ENCODE peak calls at places on chromosome 9, in seven cellular contexts. One of them, this sample, is unnamed.

GRCh38 chr9:123863164-123863855 is 66.6 kb downstream of the DENND1A start:
- DNase-seq in heart left ventricle: no peak
- DNase-seq in fibroblast of the aortic adventitia: peak
- DNase-seq in brain microvascular endothelial cell: no peak
- DNase-seq in tibial artery: no peak
- DNase-seq in CD8-positive, alpha-beta T cell: no peak
- DNase-seq in fibroblast of mammary gland: peak
- DNase-seq in this sample: no peak

GRCh38 chr9:25542319-25542718 is 135.9 kb downstream of the TUSC1 start:
- DNase-seq in brain microvascular endothelial cell: no peak
- DNase-seq in fibroblast of mammary gland: no peak
- DNase-seq in CD8-positive, alpha-beta T cell: no peak
- DNase-seq in tibial artery: no peak
- DNase-seq in fibroblast of the aortic adventitia: no peak
- DNase-seq in heart left ventricle: no peak
- DNase-seq in this sample: no peak

GRCh38 chr9:385818-386398 is 171.2 kb downstream of the DOCK8 start:
- DNase-seq in CD8-positive, alpha-beta T cell: no peak
- DNase-seq in brain microvascular endothelial cell: peak
- DNase-seq in fibroblast of the aortic adventitia: peak
- DNase-seq in heart left ventricle: no peak
- DNase-seq in tibial artery: peak
- DNase-seq in fibroblast of mammary gland: peak
- DNase-seq in this sample: peak

GRCh38 chr9:133477992-133478850 is 678 bp downstream of the SLC2A6 start:
- DNase-seq in brain microvascular endothelial cell: peak
- DNase-seq in heart left ventricle: peak
- DNase-seq in fibroblast of mammary gland: peak
- DNase-seq in tibial artery: no peak
- DNase-seq in fibroblast of the aortic adventitia: peak
- DNase-seq in CD8-positive, alpha-beta T cell: no peak
- DNase-seq in this sample: no peak

GRCh38 chr9:14554866-14555265 is 138.4 kb downstream of the ZDHHC21 start:
- DNase-seq in fibroblast of mammary gland: peak
- DNase-seq in fibroblast of the aortic adventitia: peak
- DNase-seq in tibial artery: no peak
- DNase-seq in CD8-positive, alpha-beta T cell: no peak
- DNase-seq in heart left ventricle: no peak
- DNase-seq in brain microvascular endothelial cell: peak
- DNase-seq in this sample: no peak

GRCh38 chr9:115730845-115731244 is 422.7 kb upstream of the PAPPA start:
- DNase-seq in CD8-positive, alpha-beta T cell: no peak
- DNase-seq in heart left ventricle: no peak
- DNase-seq in brain microvascular endothelial cell: no peak
- DNase-seq in tibial artery: no peak
- DNase-seq in fibroblast of the aortic adventitia: peak
- DNase-seq in fibroblast of mammary gland: peak
- DNase-seq in this sample: peak

GRCh38 chr9:693460-694390 is 147.8 kb upstream of the DMRT1 start:
- DNase-seq in heart left ventricle: peak
- DNase-seq in tibial artery: peak
- DNase-seq in brain microvascular endothelial cell: peak
- DNase-seq in fibroblast of the aortic adventitia: peak
- DNase-seq in CD8-positive, alpha-beta T cell: no peak
- DNase-seq in fibroblast of mammary gland: peak
- DNase-seq in this sample: no peak

GRCh38 chr9:38214441-38214840 is 145.4 kb upstream of the SHB start:
- DNase-seq in CD8-positive, alpha-beta T cell: no peak
- DNase-seq in heart left ventricle: no peak
- DNase-seq in tibial artery: no peak
- DNase-seq in brain microvascular endothelial cell: no peak
- DNase-seq in fibroblast of the aortic adventitia: no peak
- DNase-seq in fibroblast of mammary gland: no peak
- DNase-seq in this sample: no peak

GRCh38 chr9:96031366-96031824 is 155.9 kb downstream of the ERCC6L2 start:
- DNase-seq in fibroblast of the aortic adventitia: peak
- DNase-seq in tibial artery: peak
- DNase-seq in fibroblast of mammary gland: no peak
- DNase-seq in heart left ventricle: peak
- DNase-seq in CD8-positive, alpha-beta T cell: no peak
- DNase-seq in brain microvascular endothelial cell: no peak
- DNase-seq in this sample: peak

GRCh38 chr9:125763373-125763772 is 16.2 kb downstream of the PBX3 start:
- DNase-seq in heart left ventricle: no peak
- DNase-seq in CD8-positive, alpha-beta T cell: no peak
- DNase-seq in brain microvascular endothelial cell: no peak
- DNase-seq in fibroblast of the aortic adventitia: peak
- DNase-seq in tibial artery: no peak
- DNase-seq in fibroblast of mammary gland: no peak
- DNase-seq in this sample: no peak

GRCh38 chr9:101097210-101097609 is 68.7 kb downstream of the PLPPR1 start:
- DNase-seq in tibial artery: no peak
- DNase-seq in fibroblast of the aortic adventitia: no peak
- DNase-seq in CD8-positive, alpha-beta T cell: no peak
- DNase-seq in fibroblast of mammary gland: no peak
- DNase-seq in brain microvascular endothelial cell: no peak
- DNase-seq in heart left ventricle: no peak
- DNase-seq in this sample: no peak

GRCh38 chr9:101093620-101094019 is 65.1 kb downstream of the PLPPR1 start:
- DNase-seq in brain microvascular endothelial cell: no peak
- DNase-seq in CD8-positive, alpha-beta T cell: no peak
- DNase-seq in heart left ventricle: no peak
- DNase-seq in fibroblast of mammary gland: peak
- DNase-seq in tibial artery: no peak
- DNase-seq in fibroblast of the aortic adventitia: peak
- DNase-seq in this sample: no peak

GRCh38 chr9:101092922-101093321 is 64.4 kb downstream of the PLPPR1 start:
- DNase-seq in heart left ventricle: no peak
- DNase-seq in CD8-positive, alpha-beta T cell: no peak
- DNase-seq in brain microvascular endothelial cell: no peak
- DNase-seq in tibial artery: no peak
- DNase-seq in fibroblast of the aortic adventitia: no peak
- DNase-seq in fibroblast of mammary gland: no peak
- DNase-seq in this sample: no peak

GRCh38 chr9:101098392-101098791 is 69.9 kb downstream of the PLPPR1 start:
- DNase-seq in fibroblast of mammary gland: no peak
- DNase-seq in heart left ventricle: no peak
- DNase-seq in tibial artery: no peak
- DNase-seq in CD8-positive, alpha-beta T cell: no peak
- DNase-seq in fibroblast of the aortic adventitia: no peak
- DNase-seq in brain microvascular endothelial cell: no peak
- DNase-seq in this sample: no peak

DNA sequence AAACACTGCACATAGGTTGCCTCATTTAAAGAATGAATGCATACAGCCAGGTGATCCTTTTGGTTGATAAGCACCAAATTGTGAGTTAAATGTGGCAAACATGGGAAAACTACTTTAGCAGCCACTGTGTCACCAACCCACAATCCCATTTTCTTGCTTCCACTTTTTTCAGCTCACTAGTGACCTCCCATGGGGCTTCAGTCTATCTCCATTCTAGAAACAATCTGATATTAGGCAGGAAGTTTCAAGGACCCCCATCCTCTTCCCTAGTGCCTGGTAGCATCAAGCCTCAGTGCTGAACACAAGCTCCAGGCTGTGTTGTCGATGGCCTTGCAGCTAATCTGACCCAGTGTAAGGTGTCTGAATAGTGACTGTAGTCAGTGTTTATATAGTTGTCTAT is 66.2 kb downstream of the PLPPR1 start:
- DNase-seq in brain microvascular endothelial cell: no peak
- DNase-seq in CD8-positive, alpha-beta T cell: no peak
- DNase-seq in fibroblast of the aortic adventitia: no peak
- DNase-seq in heart left ventricle: no peak
- DNase-seq in tibial artery: no peak
- DNase-seq in fibroblast of mammary gland: no peak
- DNase-seq in this sample: no peak
- TF ChIP-seq CTCF in brain microvascular endothelial cell: no peak
- TF ChIP-seq CTCF in CD8-positive, alpha-beta T cell: no peak
- TF ChIP-seq CTCF in fibroblast of the aortic adventitia: no peak
- TF ChIP-seq CTCF in heart left ventricle: no peak
- TF ChIP-seq CTCF in tibial artery: no peak
- TF ChIP-seq CTCF in fibroblast of mammary gland: no peak
- TF ChIP-seq CTCF in this sample: no peak

GRCh38 chr9:89999534-90000370 is 394.9 kb downstream of the GADD45G start:
- DNase-seq in fibroblast of mammary gland: peak
- DNase-seq in CD8-positive, alpha-beta T cell: no peak
- DNase-seq in brain microvascular endothelial cell: peak
- DNase-seq in tibial artery: peak
- DNase-seq in heart left ventricle: peak
- DNase-seq in fibroblast of the aortic adventitia: peak
- DNase-seq in this sample: peak
- H3K4me3 ChIP-seq in fibroblast of mammary gland: no peak
- H3K4me3 ChIP-seq in CD8-positive, alpha-beta T cell: peak
- H3K4me3 ChIP-seq in brain microvascular endothelial cell: peak
- H3K4me3 ChIP-seq in tibial artery: peak
- H3K4me3 ChIP-seq in heart left ventricle: peak
- H3K4me3 ChIP-seq in fibroblast of the aortic adventitia: peak
- H3K4me3 ChIP-seq in this sample: peak

DNA sequence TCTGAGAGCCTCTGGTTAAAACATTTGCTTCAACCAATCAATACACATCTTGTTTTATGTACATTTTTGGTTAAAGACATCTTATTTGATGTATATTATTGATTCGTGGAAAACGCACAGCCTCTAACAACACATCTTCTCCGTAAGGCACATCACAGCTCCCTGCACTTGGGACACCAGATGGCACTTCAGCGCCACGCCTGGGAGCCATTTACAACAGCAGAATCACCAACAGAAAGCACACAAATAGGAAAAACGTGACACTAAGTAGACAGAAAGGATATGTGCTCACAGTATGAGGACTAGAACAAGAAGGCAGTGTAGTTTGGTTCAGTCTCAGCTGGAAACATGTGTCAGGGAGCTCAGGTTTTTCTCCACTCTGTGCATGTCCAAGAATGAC is 199.7 kb downstream of the ROR2 start:
- DNase-seq in brain microvascular endothelial cell: no peak
- DNase-seq in fibroblast of mammary gland: no peak
- DNase-seq in CD8-positive, alpha-beta T cell: no peak
- DNase-seq in fibroblast of the aortic adventitia: no peak
- DNase-seq in heart left ventricle: no peak
- DNase-seq in tibial artery: no peak
- DNase-seq in this sample: no peak
- TF ChIP-seq CTCF in brain microvascular endothelial cell: no peak
- TF ChIP-seq CTCF in fibroblast of mammary gland: no peak
- TF ChIP-seq CTCF in CD8-positive, alpha-beta T cell: no peak
- TF ChIP-seq CTCF in fibroblast of the aortic adventitia: no peak
- TF ChIP-seq CTCF in heart left ventricle: no peak
- TF ChIP-seq CTCF in tibial artery: no peak
- TF ChIP-seq CTCF in this sample: peak

DNA sequence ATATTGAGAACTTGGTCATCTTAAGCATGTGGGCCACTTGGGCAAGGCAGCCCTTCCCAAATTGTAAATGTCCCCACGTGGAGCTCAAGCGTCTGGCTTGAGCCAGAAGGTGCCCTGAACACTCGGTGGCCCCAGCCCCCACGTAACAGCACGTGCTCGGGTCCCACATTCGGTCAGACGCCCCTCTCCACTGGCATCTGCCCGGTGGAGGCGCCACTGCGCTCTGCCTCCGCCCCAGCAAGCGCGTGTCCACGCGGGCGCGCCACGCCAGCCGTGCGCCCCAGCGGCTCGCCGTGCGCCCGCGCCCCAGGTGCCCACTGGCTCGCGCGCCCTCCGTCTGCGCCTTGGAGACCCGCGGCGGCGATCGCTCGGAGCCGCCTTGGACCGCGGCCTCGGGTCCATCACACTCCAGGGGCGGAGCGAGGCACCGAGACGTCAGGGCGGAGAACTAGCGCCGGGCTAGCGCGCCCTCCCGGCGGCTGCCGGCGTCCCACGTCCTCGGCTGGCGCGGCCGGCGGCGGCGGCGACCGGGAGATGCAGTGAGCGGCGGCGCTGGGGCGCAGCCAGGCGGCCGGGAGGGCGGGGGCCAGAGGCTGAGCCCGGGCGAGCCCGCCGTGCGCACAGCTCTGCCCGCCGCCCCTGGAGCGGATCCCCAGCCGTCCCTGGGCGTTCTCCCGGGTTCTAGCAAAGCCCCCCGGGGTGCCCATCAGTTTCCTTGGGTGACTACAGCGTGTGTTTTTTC is at the start of gene PALM2AKAP2:
- DNase-seq in fibroblast of mammary gland: peak
- DNase-seq in heart left ventricle: peak
- DNase-seq in tibial artery: peak
- DNase-seq in CD8-positive, alpha-beta T cell: no peak
- DNase-seq in brain microvascular endothelial cell: peak
- DNase-seq in fibroblast of the aortic adventitia: peak
- DNase-seq in this sample: no peak
- H3K4me3 ChIP-seq in fibroblast of mammary gland: peak
- H3K4me3 ChIP-seq in heart left ventricle: peak
- H3K4me3 ChIP-seq in tibial artery: peak
- H3K4me3 ChIP-seq in CD8-positive, alpha-beta T cell: no peak
- H3K4me3 ChIP-seq in brain microvascular endothelial cell: peak
- H3K4me3 ChIP-seq in fibroblast of the aortic adventitia: peak
- H3K4me3 ChIP-seq in this sample: peak

GRCh38 chr9:111896942-111897830 is 572 bp downstream of the UGCG start:
- DNase-seq in brain microvascular endothelial cell: no peak
- DNase-seq in tibial artery: peak
- DNase-seq in fibroblast of mammary gland: peak
- DNase-seq in CD8-positive, alpha-beta T cell: no peak
- DNase-seq in heart left ventricle: peak
- DNase-seq in fibroblast of the aortic adventitia: peak
- DNase-seq in this sample: no peak
- TF ChIP-seq CTCF in brain microvascular endothelial cell: peak
- TF ChIP-seq CTCF in tibial artery: peak
- TF ChIP-seq CTCF in fibroblast of mammary gland: no peak
- TF ChIP-seq CTCF in CD8-positive, alpha-beta T cell: no peak
- TF ChIP-seq CTCF in heart left ventricle: no peak
- TF ChIP-seq CTCF in fibroblast of the aortic adventitia: no peak
- TF ChIP-seq CTCF in this sample: peak

DNA sequence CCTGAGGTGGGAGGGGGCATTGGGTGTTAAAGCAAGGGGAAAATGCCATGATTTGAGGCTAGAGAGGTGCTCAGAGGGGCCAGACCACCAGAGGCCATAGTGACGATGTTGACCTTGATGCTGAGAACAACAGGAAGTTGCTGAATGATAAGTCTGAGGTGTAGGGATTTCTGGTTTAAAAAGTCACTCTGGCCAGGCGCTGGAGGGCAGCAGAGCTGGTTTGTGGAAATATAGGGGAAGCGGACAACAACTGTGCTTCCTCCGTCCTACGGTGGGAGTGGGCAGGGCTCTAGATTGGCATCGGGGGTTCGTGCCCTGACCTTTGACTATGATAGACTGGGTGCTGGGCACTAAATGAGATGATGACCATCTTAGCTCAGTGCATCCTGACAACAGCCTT is 44.7 kb downstream of the STOM start:
- DNase-seq in CD8-positive, alpha-beta T cell: no peak
- DNase-seq in fibroblast of the aortic adventitia: no peak
- DNase-seq in brain microvascular endothelial cell: no peak
- DNase-seq in fibroblast of mammary gland: no peak
- DNase-seq in heart left ventricle: peak
- DNase-seq in tibial artery: no peak
- DNase-seq in this sample: no peak
- H3K4me3 ChIP-seq in CD8-positive, alpha-beta T cell: no peak
- H3K4me3 ChIP-seq in fibroblast of the aortic adventitia: no peak
- H3K4me3 ChIP-seq in brain microvascular endothelial cell: no peak
- H3K4me3 ChIP-seq in fibroblast of mammary gland: no peak
- H3K4me3 ChIP-seq in heart left ventricle: no peak
- H3K4me3 ChIP-seq in tibial artery: no peak
- H3K4me3 ChIP-seq in this sample: no peak